ENCODE peak calls at places on chromosomes 5 and 9, in four cellular contexts. F is ovary, U is hepatocyte, C is psoas muscle. J is an unnamed sample.

GRCh38 chr5:8908055-8908683 is 637.7 kb downstream of the SEMA5A start:
- DNase-seq in F (no peak), U (peak), C (no peak), J (peak)

GRCh38 chr5:96721351-96721970 is 59.3 kb downstream of the CAST start:
- DNase-seq in F (no peak), U (no peak), C (peak), J (peak)

GRCh38 chr5:157219491-157220271 is 39.0 kb downstream of the ITK start:
- DNase-seq in F (no peak), U (peak), C (no peak), J (no peak)

GRCh38 chr5:132012385-132013005 is 1.0 kb upstream of the ACSL6 start:
- DNase-seq in F (peak), U (peak), C (peak), J (peak)

GRCh38 chr5:72231989-72232703 is 87.9 kb downstream of the MRPS27 start:
- DNase-seq in F (no peak), U (no peak), C (no peak), J (no peak)

GRCh38 chr5:53923969-53924876 is 363.8 kb downstream of the NDUFS4 start:
- DNase-seq in F (no peak), U (peak), C (no peak), J (no peak)

GRCh38 chr5:177403194-177403825 is 2.8 kb upstream of the PFN3 start:
- DNase-seq in F (no peak), U (peak), C (peak), J (no peak)

GRCh38 chr9:33524431-33524947 is 438 bp downstream of the ANKRD18B start:
- DNase-seq in F (no peak), U (peak), C (no peak), J (no peak)

GRCh38 chr9:129278391-129279237 is 100.6 kb upstream of the IER5L start:
- DNase-seq in F (no peak), U (no peak), C (no peak), J (peak)

GRCh38 chr5:82912462-82912861 is 164.7 kb downstream of the TMEM167A start:
- DNase-seq in F (no peak), U (no peak), C (no peak), J (no peak)

GRCh38 chr9:82808478-82808877 is 254.5 kb downstream of the RASEF start:
- DNase-seq in F (no peak), U (no peak), C (no peak), J (no peak)

GRCh38 chr5:92795633-92796032 is 785.4 kb downstream of the NR2F1-AS1 start:
- DNase-seq in F (no peak), U (no peak), C (no peak), J (no peak)

GRCh38 chr9:18666348-18666747 is 192.4 kb downstream of the ADAMTSL1 start:
- DNase-seq in F (no peak), U (no peak), C (no peak), J (no peak)

GRCh38 chr5:102154291-102154690 is 141.8 kb downstream of the SLCO4C1 start:
- DNase-seq in F (no peak), U (no peak), C (no peak), J (no peak)

GRCh38 chr5:102152906-102153787 is 142.9 kb downstream of the SLCO4C1 start:
- DNase-seq in F (no peak), U (peak), C (no peak), J (no peak)
- TF ChIP-seq CTCF in F (no peak), U (peak), C (no peak), J (no peak)

GRCh38 chr5:3277590-3278196 is 317.9 kb upstream of the IRX1 start:
- DNase-seq in F (no peak), U (no peak), C (no peak), J (no peak)
- TF ChIP-seq CTCF in F (no peak), U (no peak), C (no peak), J (no peak)

GRCh38 chr5:133384120-133384855 is 228.1 kb downstream of the FSTL4 start:
- DNase-seq in F (no peak), U (no peak), C (no peak), J (no peak)
- TF ChIP-seq CTCF in F (no peak), U (no peak), C (no peak), J (no peak)

GRCh38 chr9:113530022-113530635 is 66.6 kb downstream of the RGS3 start:
- DNase-seq in F (no peak), U (no peak), C (no peak), J (no peak)
- TF ChIP-seq CTCF in F (no peak), U (no peak), C (no peak), J (no peak)